ENCODE peak calls at places on chromosomes 16 and 17, in four cellular contexts. O is stomach, X is SK-N-SH, T is tibial nerve. V is an unnamed sample.

GRCh38 chr16:81469710-81470481 is 25.3 kb downstream of the CMIP start:
- DNase-seq in O (peak), X (no peak), T (no peak), V (no peak)

GRCh38 chr17:10772425-10773380 is 31.2 kb downstream of the TMEM238L start:
- DNase-seq in X (no peak), T (no peak), O (peak), V (peak)

GRCh38 chr16:23156946-23157460 is 7.8 kb upstream of the USP31 start:
- DNase-seq in X (no peak), T (no peak), O (no peak), V (no peak)

GRCh38 chr16:57752203-57752580 is 16.6 kb downstream of the KATNB1 start:
- DNase-seq in T (no peak), O (no peak), X (no peak), V (no peak)

GRCh38 chr16:58792188-58792587 is 58.1 kb upstream of the GOT2 start:
- DNase-seq in T (no peak), O (no peak), X (no peak), V (no peak)

GRCh38 chr17:11853321-11854151 is 143.7 kb downstream of the ZNF18 start:
- DNase-seq in X (no peak), O (no peak), T (peak), V (no peak)

GRCh38 chr17:76529224-76529642 is 8.3 kb downstream of the CYGB start:
- DNase-seq in X (peak), O (peak), T (peak), V (peak)

GRCh38 chr17:17205368-17206148 is 575 bp downstream of the PLD6 start:
- DNase-seq in X (peak), T (peak), O (peak), V (peak)

GRCh38 chr17:32265192-32265895 is at the start of gene RHBDL3:
- DNase-seq in T (no peak), O (peak), X (peak), V (peak)

GRCh38 chr16:48623304-48624016 is 13.5 kb upstream of the N4BP1 start:
- DNase-seq in T (peak), X (peak), O (peak), V (peak)

GRCh38 chr17:38322897-38323296 is 20.9 kb downstream of the GPR179 start:
- DNase-seq in O (no peak), X (no peak), T (no peak), V (no peak)

GRCh38 chr17:59840329-59840907 is 52.3 kb downstream of the TUBD1 start:
- DNase-seq in X (no peak), O (no peak), T (no peak), V (no peak)
- H3K4me3 ChIP-seq in X (peak), O (peak), T (peak), V (peak)

GRCh38 chr17:266219-266618 is 84.8 kb upstream of the DOC2B start:
- DNase-seq in T (no peak), X (no peak), O (peak), V (peak)

GRCh38 chr17:265726-266125 is 84.3 kb upstream of the DOC2B start:
- DNase-seq in T (no peak), X (no peak), O (peak), V (no peak)

GRCh38 chr17:273994-274832 is 78.4 kb downstream of the RPH3AL start:
- DNase-seq in T (no peak), O (peak), X (no peak), V (no peak)

GRCh38 chr17:266701-267656 is 85.5 kb upstream of the DOC2B start:
- DNase-seq in X (peak), T (no peak), O (peak), V (peak)

DNA sequence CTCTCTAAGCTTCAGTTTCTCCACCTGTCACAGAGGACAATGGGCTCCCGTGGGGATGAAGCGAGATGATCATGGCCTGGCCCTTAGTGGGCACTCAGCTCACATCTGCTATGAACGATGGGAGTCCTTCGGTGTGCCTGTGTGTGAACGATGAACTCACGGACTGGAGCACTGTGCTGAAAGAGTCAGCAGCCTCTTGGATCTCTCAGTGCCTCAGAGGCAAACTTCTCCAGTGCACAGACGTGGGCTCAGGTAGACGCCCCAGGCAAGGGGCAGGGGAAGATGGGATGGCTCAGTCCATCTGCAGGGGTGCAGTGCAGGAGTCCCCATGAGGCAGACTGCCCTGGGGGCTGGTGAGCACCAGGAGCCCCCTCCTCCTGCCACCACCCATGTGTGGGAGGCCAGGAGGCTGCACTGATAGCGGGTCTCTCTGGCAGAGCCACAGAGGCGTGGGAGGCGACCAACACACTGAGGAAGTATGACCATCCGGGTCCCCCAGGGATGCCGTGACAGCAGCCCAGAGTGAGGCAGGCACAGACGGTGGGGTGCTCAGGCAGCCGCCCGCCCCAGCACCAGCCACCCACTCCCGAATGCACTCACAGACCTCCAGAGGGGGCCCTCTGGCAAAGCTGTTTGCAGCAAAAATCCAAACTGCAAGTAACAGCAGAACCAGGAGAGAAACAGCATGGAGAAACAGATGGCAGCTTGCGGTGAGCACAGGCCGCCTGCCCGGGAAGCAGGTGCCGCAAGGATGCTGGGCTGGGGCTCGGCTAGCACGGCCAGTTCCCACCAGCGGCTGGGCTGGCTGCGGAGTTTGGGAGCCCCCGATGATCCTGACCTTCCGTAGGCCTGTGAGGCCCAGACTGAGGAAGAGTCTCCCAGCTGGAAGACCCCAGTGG is 82.7 kb downstream of the RPH3AL start:
- DNase-seq in T (no peak), X (no peak), O (no peak), V (no peak)
- TF ChIP-seq CTCF in T (no peak), X (no peak), O (no peak), V (no peak)

DNA sequence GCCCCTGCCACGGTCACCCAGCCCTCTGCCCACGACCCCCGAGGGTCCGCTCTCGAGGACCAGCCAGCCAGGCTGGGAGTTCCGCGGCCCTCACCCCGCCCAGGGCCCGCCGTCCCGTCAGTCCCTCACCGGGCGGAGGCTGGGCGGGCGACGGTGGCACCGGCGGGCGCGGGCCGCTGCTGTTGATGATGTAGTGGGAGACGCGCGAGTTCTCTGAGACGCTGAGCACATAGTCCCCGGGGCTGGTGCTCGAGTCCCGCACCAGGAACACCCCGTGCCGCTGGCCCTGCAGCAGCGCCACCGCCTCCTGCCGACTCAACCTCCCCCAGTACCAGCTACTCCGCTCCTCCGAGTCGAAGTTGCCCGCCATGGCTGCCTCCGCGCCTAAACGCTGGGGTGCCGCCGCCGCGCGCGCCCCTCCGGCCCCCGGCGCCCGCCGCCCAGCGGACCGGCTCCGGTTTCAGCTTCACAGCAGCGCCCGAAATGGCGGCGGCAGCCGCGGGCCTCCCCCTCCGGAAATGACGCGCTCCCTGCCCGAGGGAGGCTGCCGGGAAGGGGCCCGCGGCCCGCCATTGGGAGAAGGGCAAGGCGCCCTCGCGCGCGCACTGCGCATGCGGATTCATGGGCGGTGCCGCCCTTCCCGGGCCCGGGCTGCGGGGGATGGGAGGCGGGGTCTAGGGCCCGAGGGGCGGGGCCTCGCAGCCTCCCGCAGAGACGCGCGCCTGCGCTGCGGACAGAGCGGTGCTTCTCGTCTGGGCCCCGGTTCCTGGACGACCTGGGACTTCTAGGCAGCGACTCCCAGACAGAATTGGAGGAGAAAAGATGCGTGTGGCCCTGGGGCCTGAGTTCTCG is at the start of gene CRK:
- DNase-seq in T (peak), X (peak), O (peak), V (peak)
- TF ChIP-seq EP300 in T (peak), X (no peak), O (no peak), V (peak)

GRCh38 chr16:11193494-11193893 is 62.5 kb downstream of the SOCS1 start:
- DNase-seq in O (no peak), T (no peak), X (no peak), V (no peak)

GRCh38 chr16:11191665-11192064 is 64.3 kb downstream of the SOCS1 start:
- DNase-seq in T (no peak), X (no peak), O (no peak), V (no peak)

GRCh38 chr16:11187522-11187921 is 68.5 kb downstream of the SOCS1 start:
- DNase-seq in T (no peak), X (no peak), O (no peak), V (no peak)

GRCh38 chr16:11190585-11191565 is 65.1 kb downstream of the SOCS1 start:
- DNase-seq in O (no peak), X (no peak), T (no peak), V (no peak)

GRCh38 chr16:11188801-11189740 is 66.9 kb downstream of the SOCS1 start:
- DNase-seq in O (peak), T (no peak), X (no peak), V (no peak)
- H3K4me3 ChIP-seq in O (no peak), T (no peak), X (no peak), V (no peak)

GRCh38 chr16:67979955-67980678 is at the start of gene DPEP3:
- DNase-seq in O (no peak), X (peak), T (no peak), V (no peak)
- TF ChIP-seq CTCF in O (peak), X (no peak), T (no peak), V (no peak)

DNA sequence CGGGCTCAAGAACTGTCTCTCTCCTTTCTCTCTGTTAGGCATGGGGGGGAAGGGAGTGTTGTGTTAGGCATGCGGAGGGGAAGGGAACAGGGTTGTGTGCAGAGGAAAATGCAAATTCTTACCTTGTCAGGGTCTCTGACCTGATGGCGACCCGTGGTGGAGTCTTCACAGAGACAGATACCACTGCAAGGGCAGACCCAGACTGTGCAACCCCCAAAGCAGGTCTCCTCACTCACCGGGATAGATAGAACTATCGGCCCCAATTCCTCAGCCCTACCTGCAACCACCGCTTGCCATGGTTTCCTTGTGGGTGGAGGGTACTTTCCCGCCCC is 9.6 kb upstream of the MPP2 start:
- DNase-seq in T (no peak), O (no peak), X (no peak), V (no peak)
- TF ChIP-seq EP300 in T (no peak), O (no peak), X (no peak), V (no peak)

GRCh38 chr17:80992948-80993624 is 1.4 kb downstream of the CHMP6 start:
- DNase-seq in X (peak), O (no peak), T (no peak), V (no peak)
- H3K4me3 ChIP-seq in X (peak), O (peak), T (no peak), V (peak)

GRCh38 chr16:24906199-24906808 is 60.5 kb downstream of the SLC5A11 start:
- DNase-seq in O (no peak), X (no peak), T (no peak), V (no peak)
- TF ChIP-seq CTCF in O (peak), X (peak), T (peak), V (peak)

GRCh38 chr17:47895856-47896671 is at the start of gene SP2:
- DNase-seq in X (peak), O (peak), T (peak), V (peak)
- TF ChIP-seq EP300 in X (no peak), O (no peak), T (no peak), V (no peak)

V was measured in transverse colon.